ENCODE peak calls at places on chromosome 3, in seven cellular contexts. V, B, D, G, F, L and K are unnamed samples.

GRCh38 chr3:160953681-160954080 is 151.5 kb downstream of the B3GALNT1 start:
- DNase-seq in V (no peak), B (no peak), D (no peak), G (no peak), F (no peak), L (no peak), K (no peak)

GRCh38 chr3:129602309-129602708 is 4.2 kb downstream of the PLXND1 start:
- DNase-seq in V (no peak), B (no peak), D (no peak), G (no peak), F (no peak), L (no peak), K (no peak)

GRCh38 chr3:42510325-42510724 is 7.9 kb downstream of the VIPR1 start:
- DNase-seq in V (no peak), B (no peak), D (no peak), G (no peak), F (no peak), L (no peak), K (no peak)

GRCh38 chr3:195913382-195913781 is 5.0 kb upstream of the TNK2 start:
- DNase-seq in V (no peak), B (no peak), D (no peak), G (no peak), F (no peak), L (peak), K (no peak)

GRCh38 chr3:67765575-67765974 is 111.2 kb upstream of the SUCLG2 start:
- DNase-seq in V (no peak), B (no peak), D (peak), G (no peak), F (no peak), L (no peak), K (no peak)

GRCh38 chr3:29057326-29057725 is 223.5 kb upstream of the RBMS3 start:
- DNase-seq in V (no peak), B (peak), D (peak), G (peak), F (peak), L (no peak), K (peak)

GRCh38 chr3:36906504-36907149 is 38.2 kb downstream of the TRANK1 start:
- DNase-seq in V (no peak), B (peak), D (peak), G (no peak), F (peak), L (no peak), K (peak)

GRCh38 chr3:72255736-72256559 is 471.0 kb upstream of the PROK2 start:
- DNase-seq in V (peak), B (no peak), D (no peak), G (no peak), F (no peak), L (no peak), K (no peak)

GRCh38 chr3:55904716-55905115 is 417.6 kb upstream of the WNT5A start:
- DNase-seq in V (no peak), B (no peak), D (no peak), G (no peak), F (no peak), L (no peak), K (no peak)

GRCh38 chr3:53826048-53826447 is 20.2 kb downstream of the CHDH start:
- DNase-seq in V (no peak), B (no peak), D (no peak), G (no peak), F (no peak), L (no peak), K (no peak)

GRCh38 chr3:69104585-69104984 is 17.8 kb downstream of the LMOD3 start:
- DNase-seq in V (no peak), B (no peak), D (no peak), G (no peak), F (no peak), L (no peak), K (no peak)

GRCh38 chr3:173892547-173892946 is 495.0 kb downstream of the NLGN1 start:
- DNase-seq in V (no peak), B (no peak), D (no peak), G (no peak), F (no peak), L (no peak), K (no peak)

GRCh38 chr3:396293-396692 is 199.7 kb downstream of the CHL1 start:
- DNase-seq in V (no peak), B (no peak), D (no peak), G (no peak), F (no peak), L (no peak), K (no peak)

GRCh38 chr3:114680299-114680698 is 386.5 kb downstream of the TIGIT start:
- DNase-seq in V (no peak), B (no peak), D (no peak), G (no peak), F (no peak), L (no peak), K (no peak)

GRCh38 chr3:38560284-38560683 is 64.1 kb downstream of the EXOG start:
- DNase-seq in V (no peak), B (no peak), D (no peak), G (no peak), F (no peak), L (peak), K (no peak)

GRCh38 chr3:196631655-196632032 is 7.8 kb upstream of the NRROS start:
- DNase-seq in V (no peak), B (no peak), D (peak), G (no peak), F (no peak), L (no peak), K (no peak)

GRCh38 chr3:79038057-79038456 is 729.7 kb downstream of the ROBO1 start:
- DNase-seq in V (no peak), B (no peak), D (no peak), G (no peak), F (no peak), L (no peak), K (no peak)

GRCh38 chr3:174355505-174355904 is 503.6 kb upstream of the NAALADL2 start:
- DNase-seq in V (no peak), B (no peak), D (peak), G (no peak), F (peak), L (no peak), K (peak)

GRCh38 chr3:129065727-129066087 is 5.1 kb downstream of the GP9 start:
- DNase-seq in V (no peak), B (no peak), D (no peak), G (no peak), F (no peak), L (no peak), K (no peak)

GRCh38 chr3:156626104-156626503 is 48.3 kb upstream of the TIPARP start:
- DNase-seq in V (no peak), B (no peak), D (no peak), G (no peak), F (no peak), L (no peak), K (no peak)

GRCh38 chr3:152356870-152357276 is 88.1 kb downstream of the MBNL1 start:
- DNase-seq in V (no peak), B (no peak), D (no peak), G (no peak), F (no peak), L (no peak), K (no peak)

GRCh38 chr3:38573606-38574005 is 75.9 kb downstream of the SCN5A start:
- DNase-seq in V (no peak), B (no peak), D (peak), G (no peak), F (no peak), L (no peak), K (no peak)

GRCh38 chr3:120092444-120092843 is 1.8 kb downstream of the GSK3B start:
- DNase-seq in V (no peak), B (no peak), D (no peak), G (no peak), F (no peak), L (no peak), K (no peak)

GRCh38 chr3:99781761-99782160 is 35.9 kb upstream of the CMSS1 start:
- DNase-seq in V (no peak), B (no peak), D (no peak), G (no peak), F (peak), L (no peak), K (peak)

GRCh38 chr3:37952564-37952963 is 38.0 kb upstream of the VILL start:
- DNase-seq in V (no peak), B (no peak), D (peak), G (no peak), F (no peak), L (no peak), K (no peak)

GRCh38 chr3:106206165-106206564 is 337.4 kb upstream of the CBLB start:
- DNase-seq in V (no peak), B (no peak), D (no peak), G (no peak), F (peak), L (no peak), K (peak)

GRCh38 chr3:45148921-45149320 is 2.7 kb upstream of the CDCP1 start:
- DNase-seq in V (no peak), B (no peak), D (peak), G (no peak), F (no peak), L (no peak), K (no peak)

GRCh38 chr3:42247576-42248027 is 18.4 kb downstream of the CCK start:
- DNase-seq in V (no peak), B (no peak), D (peak), G (peak), F (peak), L (no peak), K (peak)

GRCh38 chr3:196942915-196943277 is 568 bp upstream of the NCBP2 start:
- DNase-seq in V (no peak), B (no peak), D (no peak), G (no peak), F (no peak), L (no peak), K (no peak)

GRCh38 chr3:62922326-62922725 is 47.1 kb upstream of the CADPS start:
- DNase-seq in V (no peak), B (no peak), D (no peak), G (peak), F (no peak), L (no peak), K (peak)

GRCh38 chr3:122497425-122497824 is 17.3 kb downstream of the KPNA1 start:
- DNase-seq in V (no peak), B (peak), D (peak), G (peak), F (peak), L (no peak), K (peak)

GRCh38 chr3:38438421-38438820 is 15.3 kb upstream of the ACVR2B start:
- DNase-seq in V (no peak), B (no peak), D (no peak), G (no peak), F (peak), L (no peak), K (no peak)

GRCh38 chr3:53196575-53197407 is 35.8 kb downstream of the PRKCD start:
- DNase-seq in V (no peak), B (no peak), D (peak), G (no peak), F (peak), L (no peak), K (peak)

GRCh38 chr3:81829946-81830345 is 68.5 kb upstream of the GBE1 start:
- DNase-seq in V (no peak), B (no peak), D (no peak), G (no peak), F (no peak), L (no peak), K (peak)

GRCh38 chr3:62577153-62577552 is 203.8 kb upstream of the FEZF2 start:
- DNase-seq in V (no peak), B (no peak), D (peak), G (no peak), F (no peak), L (no peak), K (no peak)

GRCh38 chr3:33218072-33218445 is 551 bp downstream of the SUSD5 start:
- DNase-seq in V (no peak), B (no peak), D (peak), G (no peak), F (peak), L (no peak), K (no peak)

GRCh38 chr3:70943886-70944285 is 631.4 kb upstream of the MDFIC2 start:
- DNase-seq in V (no peak), B (no peak), D (peak), G (no peak), F (no peak), L (no peak), K (peak)

GRCh38 chr3:53845103-53845880 is 927 bp downstream of the CHDH start:
- DNase-seq in V (peak), B (no peak), D (peak), G (no peak), F (peak), L (peak), K (peak)

DNA sequence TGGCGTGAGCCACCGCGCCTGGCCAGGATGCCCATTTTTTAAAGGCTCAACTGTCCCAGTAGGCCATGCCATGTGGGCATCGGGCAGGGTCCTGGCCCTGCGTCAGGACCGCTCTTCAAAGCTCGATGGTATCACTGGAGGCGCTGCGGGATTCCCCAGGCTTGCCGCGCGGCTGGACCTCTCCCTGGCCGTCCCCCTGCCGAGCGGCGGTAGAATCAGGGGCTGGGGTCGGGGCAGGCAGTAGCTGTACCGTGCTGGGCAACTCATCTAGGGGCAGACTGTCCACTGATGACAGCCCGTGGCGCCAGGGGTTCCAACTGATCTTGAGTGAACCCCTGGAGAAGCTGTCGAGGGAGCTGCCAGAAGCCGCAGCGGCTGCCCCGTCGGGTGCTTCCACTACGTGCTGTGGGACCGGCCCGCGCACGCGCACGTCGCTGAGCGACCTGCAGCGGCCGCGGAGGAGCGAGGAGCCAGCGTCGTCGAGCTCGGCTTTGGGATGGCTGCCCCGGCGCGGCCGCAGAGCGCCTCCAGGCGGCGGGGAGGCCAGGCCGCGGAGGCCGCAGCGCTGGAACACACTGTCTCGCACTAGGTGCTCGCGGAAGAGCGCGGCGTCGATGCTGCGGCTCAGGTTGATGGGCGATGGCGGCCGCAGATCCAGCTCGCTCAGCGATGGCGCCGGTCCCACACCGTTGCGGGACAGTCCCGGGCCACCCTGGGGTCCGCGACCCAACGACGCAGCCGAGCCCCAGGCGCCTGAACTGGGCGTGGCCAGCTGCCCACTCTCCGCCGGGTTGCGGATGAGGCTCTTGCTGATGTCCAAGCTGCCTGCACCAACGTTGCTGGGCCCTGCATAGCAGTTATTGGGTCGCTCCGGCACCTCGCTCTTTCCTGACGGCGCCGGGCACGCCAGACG is 5.8 kb downstream of the PRRT3 start:
- DNase-seq in V (peak), B (peak), D (peak), G (peak), F (peak), L (peak), K (peak)
- TF ChIP-seq CTCF in V (peak), B (peak), D (peak), G (peak), F (peak), L (peak), K (peak)

DNA sequence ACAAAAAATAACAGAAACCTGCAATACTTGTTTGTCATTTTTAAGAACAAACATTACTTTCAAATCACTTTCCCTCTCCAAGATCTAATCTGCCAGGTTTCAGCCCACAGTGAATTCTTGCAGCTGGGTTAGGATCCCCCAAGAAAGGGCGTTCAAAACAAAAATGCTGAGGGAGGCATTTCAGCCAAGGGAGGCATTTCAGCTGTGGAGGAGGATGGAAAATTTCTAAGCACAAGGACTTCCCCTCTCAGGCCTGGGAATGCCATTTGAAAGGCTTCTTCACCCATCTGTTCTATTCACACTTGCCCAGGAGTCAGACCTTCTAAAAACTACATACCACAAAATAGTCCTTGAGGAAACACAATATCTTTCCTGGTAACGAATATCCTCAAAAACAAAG is 69.1 kb downstream of the P3H2 start:
- DNase-seq in V (no peak), B (no peak), D (no peak), G (no peak), F (no peak), L (no peak), K (no peak)
- H3K4me3 ChIP-seq in V (no peak), B (no peak), D (no peak), G (no peak), F (no peak), L (no peak), K (no peak)

DNA sequence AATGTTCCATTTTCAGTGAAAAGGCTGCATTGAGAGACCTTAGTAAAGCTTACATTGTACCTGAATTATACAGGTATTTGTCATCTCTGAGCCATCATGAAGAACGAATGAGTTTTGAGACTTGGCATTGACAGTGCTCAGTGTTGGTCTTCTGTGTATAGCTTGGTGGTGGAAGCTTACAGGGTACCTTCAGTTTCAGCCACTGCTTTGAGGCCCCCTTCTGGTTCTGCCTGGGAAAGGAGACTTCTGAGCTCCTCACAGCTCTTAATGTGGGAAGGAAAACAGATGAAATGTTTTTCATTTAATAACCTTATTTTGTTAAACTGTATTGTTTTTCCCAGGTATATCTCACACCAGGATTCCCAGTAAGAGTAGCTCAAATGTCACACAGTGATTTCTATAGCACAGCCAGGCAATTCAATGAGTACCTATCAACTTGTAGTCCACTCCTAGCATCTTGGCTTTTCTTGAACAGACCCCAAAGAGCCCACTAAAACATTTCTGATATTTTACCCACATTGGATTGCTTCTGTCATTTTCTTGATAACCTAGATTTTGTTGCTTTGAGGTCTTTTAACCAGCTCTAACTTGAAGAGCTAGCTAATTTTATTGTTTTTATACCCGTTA is 5.6 kb downstream of the SERPINI1 start:
- DNase-seq in V (no peak), B (no peak), D (peak), G (no peak), F (peak), L (no peak), K (peak)
- TF ChIP-seq CTCF in V (no peak), B (peak), D (peak), G (peak), F (peak), L (no peak), K (peak)

DNA sequence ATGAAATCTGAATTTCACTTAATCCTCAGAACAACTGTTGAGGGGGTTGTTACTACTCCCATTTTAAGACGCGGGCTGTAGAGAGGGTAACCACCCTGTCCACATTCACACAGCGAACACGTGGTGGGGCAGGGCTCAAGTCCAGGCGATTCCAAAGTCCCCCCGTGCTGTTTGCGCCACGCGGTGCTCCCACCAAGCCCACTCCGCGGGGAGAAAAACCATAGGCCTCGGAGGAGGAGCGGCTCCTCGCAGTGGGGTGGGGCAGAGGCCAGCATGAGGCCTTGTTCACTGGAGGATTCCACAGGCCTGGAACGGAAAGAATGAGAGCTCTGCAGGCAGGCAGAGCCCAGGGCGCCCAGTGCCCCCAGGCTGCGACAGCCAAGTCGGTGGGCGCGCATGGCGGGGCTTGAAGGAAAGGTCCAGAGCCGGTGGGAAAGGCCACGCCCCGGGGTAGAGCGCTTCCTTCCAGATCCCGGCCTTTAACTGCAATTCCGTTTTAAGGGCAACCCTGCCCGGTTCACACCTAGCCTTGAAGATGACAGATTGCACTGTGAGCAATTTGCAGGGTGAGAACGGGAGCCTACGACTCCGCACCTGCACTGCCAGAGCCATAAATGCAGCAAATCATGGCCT is 161.8 kb upstream of the TBL1XR1 start:
- DNase-seq in V (peak), B (no peak), D (peak), G (no peak), F (no peak), L (peak), K (no peak)
- H3K4me3 ChIP-seq in V (no peak), B (no peak), D (no peak), G (no peak), F (no peak), L (peak), K (no peak)

GRCh38 chr3:176651622-176652021 is 545.7 kb downstream of the TBL1XR1 start:
- DNase-seq in V (no peak), B (no peak), D (no peak), G (no peak), F (no peak), L (no peak), K (no peak)

GRCh38 chr3:176647988-176648387 is 549.3 kb downstream of the TBL1XR1 start:
- DNase-seq in V (no peak), B (no peak), D (no peak), G (no peak), F (no peak), L (no peak), K (no peak)

DNA sequence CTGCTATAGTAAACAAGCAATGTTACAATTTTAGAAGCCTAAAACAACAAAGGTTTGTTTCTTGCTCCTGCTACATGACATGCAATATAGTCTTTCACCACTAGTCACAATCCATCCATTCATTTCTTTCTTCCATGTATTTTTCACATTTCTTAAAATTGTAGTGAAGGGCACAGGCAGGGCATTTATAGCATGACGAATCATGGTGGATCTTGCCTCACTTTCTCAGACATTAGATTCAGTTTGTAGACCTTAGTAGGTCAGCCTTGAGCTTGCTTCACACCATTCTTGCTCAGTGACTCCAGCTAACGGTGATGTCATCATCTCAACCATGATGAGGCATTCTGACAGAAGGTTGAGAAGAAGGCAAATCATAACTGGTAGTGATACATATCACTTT is 546.8 kb downstream of the TBL1XR1 start:
- DNase-seq in V (no peak), B (no peak), D (no peak), G (peak), F (peak), L (no peak), K (peak)
- TF ChIP-seq CTCF in V (no peak), B (peak), D (peak), G (peak), F (peak), L (no peak), K (peak)